ENCODE peak calls at places on chromosomes 2 and 18, in four cellular contexts. P is AG09309, Z is H9, F is AG04450. O is an unnamed sample.

GRCh38 chr2:173058673-173059072 is 17.0 kb upstream of the MAP3K20 start:
- DNase-seq in Z (no peak), F (no peak), P (no peak), O (no peak)

GRCh38 chr18:23591011-23591410 is 4.7 kb upstream of the NPC1 start:
- DNase-seq in Z (no peak), F (no peak), P (no peak), O (no peak)

GRCh38 chr2:179612108-179612507 is 249.3 kb downstream of the ZNF385B start:
- DNase-seq in Z (no peak), F (peak), P (peak), O (no peak)

GRCh38 chr2:38073211-38074005 is 2.5 kb downstream of the CYP1B1 start:
- DNase-seq in Z (peak), F (no peak), P (no peak), O (no peak)

GRCh38 chr2:120472031-120472430 is 126.1 kb downstream of the INHBB start:
- DNase-seq in F (no peak), Z (no peak), P (no peak), O (no peak)

GRCh38 chr18:23453657-23454011 is 547 bp downstream of the RIOK3 start:
- DNase-seq in P (peak), Z (no peak), F (no peak), O (no peak)

GRCh38 chr18:35982404-35983114 is 10.1 kb downstream of the RMP24 start:
- DNase-seq in P (no peak), F (peak), Z (no peak), O (no peak)

GRCh38 chr18:57951110-57951796 is 92.8 kb upstream of the NEDD4L start:
- DNase-seq in F (no peak), Z (no peak), P (no peak), O (no peak)

GRCh38 chr2:54456526-54457325 is 599 bp downstream of the SPTBN1 start:
- DNase-seq in Z (peak), P (no peak), F (no peak), O (no peak)

GRCh38 chr2:31297751-31298150 is 63.8 kb downstream of the EHD3 start:
- DNase-seq in F (no peak), Z (no peak), P (no peak), O (no peak)

GRCh38 chr2:202034249-202035088 is 814 bp downstream of the FZD7 start:
- DNase-seq in Z (no peak), P (no peak), F (no peak), O (peak)

GRCh38 chr18:11946756-11947155 is 34.6 kb upstream of the IMPA2 start:
- DNase-seq in F (no peak), P (no peak), Z (no peak), O (no peak)

GRCh38 chr2:230824406-230824978 is 40.2 kb upstream of the ITM2C start:
- DNase-seq in F (peak), Z (peak), P (peak), O (no peak)

GRCh38 chr2:143467011-143467410 is 337.8 kb downstream of the ARHGAP15 start:
- DNase-seq in F (no peak), Z (no peak), P (no peak), O (no peak)

GRCh38 chr2:177741866-177742265 is 330.7 kb downstream of the PDE11A start:
- DNase-seq in F (no peak), P (no peak), Z (no peak), O (no peak)

GRCh38 chr2:239203443-239204142 is 197.2 kb downstream of the HDAC4 start:
- DNase-seq in F (no peak), Z (no peak), P (no peak), O (no peak)

GRCh38 chr2:23327897-23328296 is 57.1 kb upstream of the KLHL29 start:
- DNase-seq in P (no peak), Z (no peak), F (no peak), O (no peak)

GRCh38 chr2:45127891-45128290 is 118.6 kb upstream of the SIX2 start:
- DNase-seq in Z (no peak), P (no peak), F (no peak), O (no peak)

GRCh38 chr2:6452702-6453481 is 412.8 kb downstream of the CMPK2 start:
- DNase-seq in Z (peak), F (no peak), P (no peak), O (no peak)

GRCh38 chr2:54090521-54091117 is 24.8 kb upstream of the ACYP2 start:
- DNase-seq in P (no peak), F (no peak), Z (no peak), O (no peak)

GRCh38 chr18:23259701-23260661 is 124.7 kb downstream of the CABLES1 start:
- DNase-seq in F (peak), P (peak), Z (peak), O (peak)

GRCh38 chr18:2337552-2338141 is 233.7 kb downstream of the METTL4 start:
- DNase-seq in P (no peak), F (no peak), Z (no peak), O (no peak)

GRCh38 chr2:26184555-26185303 is 11.8 kb downstream of the GAREM2 start:
- DNase-seq in F (peak), P (peak), Z (peak), O (peak)

GRCh38 chr2:191895743-191896142 is 48.9 kb upstream of the CAVIN2 start:
- DNase-seq in F (no peak), Z (no peak), P (no peak), O (no peak)

GRCh38 chr2:9311488-9311887 is 104.9 kb downstream of the ASAP2 start:
- DNase-seq in Z (no peak), P (peak), F (no peak), O (no peak)

GRCh38 chr18:29531746-29532145 is 1354.8 kb upstream of the CDH2 start:
- DNase-seq in Z (no peak), F (no peak), P (no peak), O (no peak)

GRCh38 chr2:65452150-65452895 is 19.9 kb upstream of the SPRED2 start:
- DNase-seq in Z (no peak), F (no peak), P (no peak), O (no peak)

GRCh38 chr18:3262234-3263171 is 570 bp downstream of the MYL12B start:
- DNase-seq in P (no peak), F (no peak), Z (no peak), O (no peak)

GRCh38 chr18:67582488-67582887 is 66.0 kb upstream of the DSEL start:
- DNase-seq in F (no peak), Z (no peak), P (no peak), O (no peak)

GRCh38 chr2:69961496-69961895 is at the start of gene ASPRV1:
- DNase-seq in P (no peak), F (no peak), Z (no peak), O (no peak)

GRCh38 chr18:55647331-55647730 is 59.3 kb upstream of the TCF4 start:
- DNase-seq in F (no peak), P (no peak), Z (no peak), O (no peak)

GRCh38 chr2:105102963-105103421 is 65.1 kb downstream of the MRPS9 start:
- DNase-seq in Z (peak), P (peak), F (peak), O (no peak)

GRCh38 chr2:58046335-58046584 is 346 bp upstream of the VRK2 start:
- DNase-seq in Z (no peak), F (no peak), P (no peak), O (no peak)

GRCh38 chr2:127024769-127025356 is 82.1 kb downstream of the BIN1 start:
- DNase-seq in Z (peak), F (no peak), P (no peak), O (no peak)

GRCh38 chr18:8988262-8988871 is 114.1 kb upstream of the NDUFV2 start:
- DNase-seq in P (no peak), F (no peak), Z (peak), O (peak)

GRCh38 chr2:47094519-47095155 is 60.5 kb downstream of the STPG4 start:
- DNase-seq in P (peak), Z (no peak), F (no peak), O (no peak)

DNA sequence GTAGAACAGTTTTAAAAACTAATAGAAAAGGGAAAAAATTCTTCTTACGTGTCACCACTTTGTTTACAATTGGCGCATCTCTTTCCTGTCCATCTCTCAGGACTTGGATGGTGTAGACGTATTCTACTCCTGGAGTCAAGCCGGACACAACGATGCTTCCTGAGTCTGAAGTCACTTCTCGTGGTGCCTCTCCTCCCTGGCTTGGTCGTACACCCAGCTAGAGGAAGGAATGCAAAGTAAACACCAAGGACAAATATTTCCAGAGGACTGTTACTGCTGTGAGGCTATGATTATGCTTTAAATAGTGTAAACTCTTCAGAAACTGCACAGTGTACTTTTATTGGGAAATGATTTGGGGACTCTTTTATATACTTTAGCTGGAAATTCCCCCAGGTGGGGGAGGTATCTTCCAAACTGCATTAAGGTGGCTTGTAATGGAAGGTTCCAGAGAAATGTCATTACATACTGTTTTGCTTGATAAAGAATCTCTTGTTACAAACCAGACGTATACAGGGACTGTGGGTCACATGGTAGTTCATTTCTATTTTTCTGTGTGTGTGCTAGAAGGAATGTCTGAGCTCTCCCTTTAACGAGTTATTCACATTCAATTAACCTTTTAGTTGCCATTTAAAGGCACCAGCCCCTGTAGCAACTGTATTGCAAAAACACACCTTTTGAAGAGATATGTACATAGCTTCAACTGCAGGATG is 38.1 kb downstream of the FN1 start:
- DNase-seq in F (no peak), P (no peak), Z (no peak), O (no peak)
- TF ChIP-seq CTCF in F (peak), P (peak), Z (no peak), O (no peak)

GRCh38 chr2:98608118-98608961 is at the start of the genes COA5 and UNC50:
- DNase-seq in P (peak), Z (peak), F (peak), O (peak)
- TF ChIP-seq CTCF in P (peak), Z (peak), F (peak), O (no peak)

GRCh38 chr2:88955607-88956006 is 264.1 kb downstream of the RPIA start:
- DNase-seq in Z (no peak), P (no peak), F (no peak), O (no peak)

GRCh38 chr2:88959480-88960204 is 268.2 kb downstream of the RPIA start:
- DNase-seq in Z (no peak), F (no peak), P (peak), O (no peak)
- TF ChIP-seq CTCF in Z (no peak), F (peak), P (no peak), O (no peak)

DNA sequence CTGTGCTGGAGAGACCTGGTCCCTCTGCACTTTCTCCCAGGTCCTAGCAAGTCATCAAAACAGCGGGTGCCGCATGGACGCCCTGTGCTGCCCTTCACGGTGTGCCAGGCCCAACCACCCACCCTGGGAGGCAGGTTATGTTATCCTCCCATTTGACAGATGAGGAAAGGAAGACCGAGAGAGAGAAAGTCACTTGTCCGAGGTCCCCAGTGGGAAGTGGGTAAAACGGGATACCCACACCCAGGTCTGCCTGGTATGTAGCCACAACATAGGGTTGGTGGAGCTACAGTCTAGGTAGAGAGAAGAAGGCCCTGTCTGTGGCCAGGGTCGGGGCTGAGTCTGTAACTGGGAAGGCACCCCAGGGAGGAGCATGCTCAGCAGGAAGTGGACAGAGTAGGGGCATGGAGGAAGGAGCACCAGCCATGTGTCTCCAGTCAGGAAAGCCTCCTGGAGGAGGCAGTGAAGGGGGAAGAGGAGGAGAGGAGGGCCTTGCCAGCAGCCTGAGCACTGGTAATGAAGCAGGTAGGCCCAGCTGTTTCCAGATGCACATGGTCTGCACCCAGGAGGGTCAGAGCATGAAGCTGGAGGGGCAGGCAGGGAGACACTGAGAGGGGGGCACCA is 98.4 kb downstream of the ZFP36L2 start:
- DNase-seq in P (no peak), Z (no peak), F (no peak), O (no peak)
- TF ChIP-seq CTCF in P (no peak), Z (no peak), F (no peak), O (no peak)

DNA sequence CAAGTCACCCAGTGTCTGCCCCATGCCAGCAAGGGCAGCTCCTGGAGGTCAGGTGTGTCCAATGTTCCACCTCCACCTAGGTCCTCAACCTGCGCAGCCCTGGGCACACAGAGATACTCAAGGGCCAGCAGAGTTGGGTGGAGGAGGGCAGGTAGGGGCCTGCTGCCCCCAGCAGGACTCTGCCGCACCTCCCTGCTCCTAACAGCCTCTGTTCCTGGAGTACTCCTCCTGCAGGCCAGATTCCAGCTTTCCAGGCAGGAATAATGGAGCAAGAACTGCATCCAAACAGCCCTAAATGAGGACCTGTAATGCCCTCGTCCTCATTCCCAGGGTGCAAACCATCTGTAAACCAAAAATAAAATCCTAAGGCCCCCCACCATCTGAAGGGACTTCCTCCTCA is 44.4 kb upstream of the ACAA2 start:
- DNase-seq in Z (no peak), F (no peak), P (no peak), O (no peak)
- TF ChIP-seq CTCF in Z (peak), F (peak), P (no peak), O (no peak)

GRCh38 chr2:73034661-73035374 is 36.7 kb downstream of the SFXN5 start:
- DNase-seq in Z (no peak), P (no peak), F (no peak), O (no peak)

GRCh38 chr2:73033766-73034381 is 37.6 kb downstream of the SFXN5 start:
- DNase-seq in Z (no peak), F (no peak), P (no peak), O (no peak)

GRCh38 chr2:73036779-73037165 is 34.7 kb downstream of the SFXN5 start:
- DNase-seq in P (no peak), Z (no peak), F (no peak), O (no peak)

GRCh38 chr2:73037947-73038585 is 33.4 kb downstream of the SFXN5 start:
- DNase-seq in P (no peak), Z (no peak), F (no peak), O (no peak)

GRCh38 chr2:73035899-73036778 is 35.4 kb downstream of the SFXN5 start:
- DNase-seq in F (no peak), Z (peak), P (no peak), O (no peak)
- TF ChIP-seq CTCF in F (peak), Z (peak), P (no peak), O (no peak)

DNA sequence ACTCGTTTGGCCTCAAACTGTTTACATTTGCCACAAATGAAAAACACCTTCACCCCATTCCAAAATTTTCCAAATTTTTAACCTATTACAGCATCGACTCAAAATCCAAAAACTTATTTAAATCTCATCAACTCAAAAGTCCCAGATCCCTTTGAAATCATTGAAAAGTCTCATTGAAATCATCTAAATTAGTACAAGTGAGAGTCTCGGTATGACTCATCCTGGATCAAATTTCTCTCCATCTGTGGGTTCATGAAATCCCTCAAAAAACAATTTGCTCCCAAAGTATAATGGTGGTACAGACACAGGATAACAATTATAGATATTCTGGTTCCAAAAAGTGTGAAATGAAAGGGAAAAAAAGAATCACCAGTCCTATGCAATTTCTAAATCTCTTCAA is 65.1 kb downstream of the LRP1B start:
- DNase-seq in P (no peak), Z (no peak), F (no peak), O (no peak)
- TF ChIP-seq CTCF in P (no peak), Z (no peak), F (no peak), O (no peak)

GRCh38 chr2:117470311-117471095 is 344.0 kb upstream of the DDX18 start:
- DNase-seq in P (no peak), Z (peak), F (no peak), O (no peak)
- TF ChIP-seq CTCF in P (peak), Z (peak), F (no peak), O (peak)

O was measured in natural killer cell.